ENCODE peak calls at places on chromosome 22, in eight cellular contexts. J, L, Z, U, T, W, V and H are unnamed samples.

GRCh38 chr22:25127274-25127673 is 72.4 kb upstream of the CRYBB3 start:
- DNase-seq in T (no peak), L (no peak), J (no peak), W (no peak), Z (no peak), V (no peak), U (no peak), H (no peak)

GRCh38 chr22:50656122-50657070 is 16.2 kb upstream of the SHANK3 start:
- DNase-seq in L (no peak), U (peak), W (no peak), V (no peak), Z (peak), T (no peak), J (peak), H (no peak)

GRCh38 chr22:19614546-19614884 is 90.3 kb upstream of the CLDN5 start:
- DNase-seq in V (no peak), T (no peak), J (no peak), W (no peak), L (no peak), Z (no peak), U (no peak), H (no peak)

GRCh38 chr22:25120093-25120561 is 79.5 kb upstream of the CRYBB3 start:
- DNase-seq in J (peak), Z (no peak), U (peak), T (peak), W (no peak), L (no peak), V (no peak), H (no peak)

GRCh38 chr22:23569291-23569690 is 10.8 kb downstream of the IGLL1 start:
- DNase-seq in T (no peak), J (no peak), U (no peak), W (no peak), V (no peak), L (no peak), Z (no peak), H (no peak)

GRCh38 chr22:35301370-35301874 is 1.7 kb downstream of the TOM1 start:
- DNase-seq in L (no peak), U (peak), V (no peak), Z (peak), T (peak), W (peak), J (peak), H (no peak)

GRCh38 chr22:23565288-23565941 is 14.7 kb downstream of the IGLL1 start:
- DNase-seq in V (no peak), J (peak), T (no peak), U (no peak), Z (no peak), L (no peak), W (no peak), H (no peak)

GRCh38 chr22:29799217-29799680 is 32.1 kb downstream of the UQCR10 start:
- DNase-seq in L (no peak), W (peak), T (peak), V (peak), J (peak), Z (peak), U (peak), H (no peak)

GRCh38 chr22:24482586-24482985 is 12.5 kb upstream of the UPB1 start:
- DNase-seq in W (peak), Z (peak), J (no peak), L (no peak), V (no peak), U (no peak), T (no peak), H (no peak)

GRCh38 chr22:45164217-45165123 is 745 bp downstream of the NUP50 start:
- DNase-seq in J (no peak), U (no peak), L (no peak), Z (peak), W (no peak), V (no peak), T (peak), H (peak)

GRCh38 chr22:23133922-23134321 is 7.9 kb downstream of the RSPH14 start:
- DNase-seq in V (no peak), U (no peak), T (no peak), L (no peak), Z (no peak), J (no peak), W (no peak), H (no peak)

GRCh38 chr22:25536578-25536977 is 27.9 kb upstream of the GRK3 start:
- DNase-seq in U (no peak), T (no peak), J (no peak), Z (peak), L (no peak), V (peak), W (no peak), H (no peak)

GRCh38 chr22:49926916-49927315 is 8.5 kb downstream of the CRELD2 start:
- DNase-seq in W (no peak), U (no peak), Z (no peak), L (no peak), T (no peak), J (no peak), V (no peak), H (no peak)

GRCh38 chr22:31488988-31489617 is 539 bp downstream of the EIF4ENIF1 start:
- DNase-seq in T (peak), W (no peak), Z (peak), L (peak), U (peak), V (peak), J (peak), H (no peak)

GRCh38 chr22:46084943-46085830 is 65.1 kb upstream of the PPARA start:
- DNase-seq in U (peak), T (peak), V (peak), W (peak), J (peak), L (no peak), Z (peak), H (no peak)